ENCODE peak calls at places on chromosomes 3 and 15, in ten cellular contexts. V is CD8-positive, alpha-beta T cell; H is ovary; Z is colonic mucosa; X is GM13977; M is gastrocnemius medialis; K is fibroblast of lung; F is IMR-90; P is hepatocyte; N is foreskin keratinocyte. U is an unnamed sample.

GRCh38 chr15:67850995-67851535 is 11.2 kb upstream of the RNU6-1 start:
- DNase-seq in V (no peak), H (no peak), Z (no peak), X (no peak), M (no peak), K (peak), F (peak), P (no peak), N (peak), U (no peak)

GRCh38 chr15:60414016-60414682 is 16.4 kb upstream of the ANXA2 start:
- DNase-seq in V (no peak), H (no peak), Z (no peak), X (no peak), M (no peak), K (peak), F (peak), P (no peak), N (no peak), U (no peak)

GRCh38 chr15:37099321-37100108 is 834 bp downstream of the MEIS2 start:
- DNase-seq in V (no peak), H (no peak), Z (no peak), X (peak), M (no peak), K (peak), F (peak), P (no peak), N (no peak), U (no peak)

GRCh38 chr3:169676925-169677537 is 13.5 kb upstream of the MECOM start:
- DNase-seq in V (no peak), H (no peak), Z (no peak), X (peak), M (no peak), K (no peak), F (no peak), P (no peak), N (no peak), U (no peak)

GRCh38 chr3:50616003-50616769 is 765 bp upstream of the MAPKAPK3 start:
- DNase-seq in V (peak), H (peak), Z (peak), X (peak), M (peak), K (peak), F (peak), P (peak), N (peak), U (peak)

GRCh38 chr3:167350245-167350862 is 29.7 kb downstream of the ZBBX start:
- DNase-seq in V (no peak), H (no peak), Z (no peak), X (peak), M (no peak), K (peak), F (no peak), P (peak), N (no peak), U (no peak)

GRCh38 chr15:89647191-89647851 is 7.9 kb downstream of the KIF7 start:
- DNase-seq in V (no peak), H (peak), Z (peak), X (peak), M (no peak), K (peak), F (peak), P (peak), N (no peak), U (peak)

GRCh38 chr3:155512867-155513261 is 219.4 kb upstream of the STRIT1 start:
- DNase-seq in V (no peak), H (no peak), Z (no peak), X (no peak), M (no peak), K (no peak), F (no peak), P (no peak), N (peak), U (no peak)

GRCh38 chr3:114829786-114830185 is 317.3 kb downstream of the ZBTB20 start:
- DNase-seq in V (no peak), H (no peak), Z (no peak), X (no peak), M (no peak), K (no peak), F (no peak), P (no peak), N (no peak), U (no peak)

GRCh38 chr3:172512363-172512762 is 10.9 kb downstream of the TNFSF10 start:
- DNase-seq in V (peak), H (no peak), Z (peak), X (no peak), M (peak), K (peak), F (no peak), P (no peak), N (no peak), U (peak)

GRCh38 chr3:53939081-53939582 is 47.5 kb upstream of the SELENOK start:
- DNase-seq in V (no peak), H (no peak), Z (no peak), X (no peak), M (no peak), K (no peak), F (no peak), P (no peak), N (no peak), U (no peak)

GRCh38 chr15:88396382-88396781 is 70.8 kb downstream of the MRPL46 start:
- DNase-seq in V (no peak), H (no peak), Z (no peak), X (no peak), M (no peak), K (no peak), F (no peak), P (peak), N (no peak), U (no peak)

GRCh38 chr15:36332301-36332700 is 247.1 kb upstream of the CDIN1 start:
- DNase-seq in V (no peak), H (no peak), Z (no peak), X (no peak), M (no peak), K (peak), F (peak), P (no peak), N (no peak), U (no peak)

GRCh38 chr3:149589332-149589731 is 68.5 kb downstream of the WWTR1 start:
- DNase-seq in V (no peak), H (no peak), Z (no peak), X (no peak), M (no peak), K (peak), F (peak), P (no peak), N (no peak), U (no peak)

GRCh38 chr15:100733786-100734185 is 131.4 kb downstream of the ASB7 start:
- DNase-seq in V (no peak), H (no peak), Z (no peak), X (no peak), M (no peak), K (peak), F (peak), P (no peak), N (peak), U (no peak)

GRCh38 chr3:183494341-183494740 is 61.2 kb downstream of the KLHL6 start:
- DNase-seq in V (no peak), H (no peak), Z (no peak), X (no peak), M (no peak), K (no peak), F (no peak), P (no peak), N (no peak), U (no peak)

GRCh38 chr15:80095959-80096358 is 36.5 kb downstream of the ZFAND6 start:
- DNase-seq in V (no peak), H (no peak), Z (no peak), X (no peak), M (no peak), K (no peak), F (no peak), P (no peak), N (no peak), U (no peak)

GRCh38 chr15:80090879-80091503 is 31.5 kb downstream of the ZFAND6 start:
- DNase-seq in V (no peak), H (no peak), Z (no peak), X (no peak), M (no peak), K (no peak), F (no peak), P (no peak), N (no peak), U (no peak)

GRCh38 chr15:80090041-80090440 is 30.6 kb downstream of the ZFAND6 start:
- DNase-seq in V (no peak), H (no peak), Z (no peak), X (no peak), M (no peak), K (peak), F (no peak), P (no peak), N (no peak), U (no peak)

GRCh38 chr15:80095511-80095910 is 36.0 kb downstream of the ZFAND6 start:
- DNase-seq in V (no peak), H (no peak), Z (no peak), X (no peak), M (no peak), K (no peak), F (no peak), P (no peak), N (no peak), U (no peak)

DNA sequence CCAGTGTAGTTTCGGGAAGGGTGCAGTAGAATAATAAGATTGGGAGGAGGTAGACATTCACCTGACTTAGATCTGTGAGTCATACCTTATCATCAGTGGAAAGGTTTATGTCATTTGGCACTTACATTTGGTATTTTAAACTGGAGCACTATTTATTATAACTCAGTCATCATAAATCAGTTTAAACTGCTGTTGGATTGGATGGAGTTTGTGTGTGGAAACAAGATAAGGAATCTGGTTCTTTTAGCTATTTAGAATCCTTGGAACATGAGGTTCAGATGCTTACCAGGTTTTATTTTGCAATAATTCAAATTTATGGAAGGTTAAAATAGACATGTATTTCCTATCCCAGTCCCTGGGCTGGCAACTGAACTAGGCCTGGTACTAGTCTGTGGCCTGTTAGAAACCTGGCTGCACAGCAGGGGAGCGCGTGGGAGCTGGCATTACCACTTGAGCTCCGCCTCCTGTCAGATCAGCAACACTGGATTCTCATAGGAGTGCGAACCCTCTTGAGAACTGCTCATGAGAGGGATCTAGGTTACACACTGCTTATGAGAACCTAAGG is 34.5 kb downstream of the ZFAND6 start:
- DNase-seq in V (no peak), H (peak), Z (peak), X (no peak), M (peak), K (peak), F (no peak), P (peak), N (no peak), U (no peak)
- TF ChIP-seq CTCF in V (no peak), H (no peak), Z (no peak), X (no peak), M (no peak), K (no peak), F (no peak), P (no peak), N (no peak), U (no peak)

GRCh38 chr3:127822836-127823589 is 698 bp upstream of the MGLL start:
- DNase-seq in V (no peak), H (peak), Z (peak), X (peak), M (peak), K (peak), F (peak), P (peak), N (no peak), U (peak)
- TF ChIP-seq CTCF in V (no peak), H (no peak), Z (peak), X (peak), M (peak), K (peak), F (peak), P (peak), N (peak), U (peak)

GRCh38 chr3:57078366-57079220 is 18.1 kb downstream of the SPATA12 start:
- DNase-seq in V (no peak), H (peak), Z (peak), X (peak), M (peak), K (peak), F (peak), P (peak), N (no peak), U (peak)
- TF ChIP-seq CTCF in V (no peak), H (no peak), Z (no peak), X (peak), M (no peak), K (no peak), F (no peak), P (peak), N (peak), U (peak)

DNA sequence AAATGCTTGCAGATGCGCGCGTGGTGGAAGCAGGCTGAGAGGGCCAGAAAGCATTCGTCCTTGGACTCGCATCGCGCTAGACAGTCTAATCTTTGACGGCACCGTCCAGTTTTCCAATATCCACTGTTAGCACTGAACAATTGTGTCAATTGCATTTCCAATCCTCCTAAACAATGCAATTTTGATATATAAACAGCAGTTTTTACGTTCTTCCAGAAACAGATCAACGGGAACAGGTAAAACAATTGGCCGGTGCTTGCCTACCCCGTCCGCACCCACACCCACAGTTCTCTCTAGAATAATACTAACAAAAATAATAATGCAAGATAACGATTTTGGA is 17.2 kb downstream of the CPN2 start:
- DNase-seq in V (no peak), H (no peak), Z (no peak), X (no peak), M (no peak), K (no peak), F (no peak), P (no peak), N (no peak), U (no peak)
- TF ChIP-seq CTCF in V (peak), H (no peak), Z (no peak), X (no peak), M (no peak), K (no peak), F (no peak), P (no peak), N (no peak), U (no peak)

GRCh38 chr3:188243124-188243795 is 89.3 kb downstream of the LPP start:
- DNase-seq in V (no peak), H (no peak), Z (no peak), X (no peak), M (no peak), K (no peak), F (peak), P (no peak), N (no peak), U (no peak)
- TF ChIP-seq CTCF in V (no peak), H (no peak), Z (no peak), X (no peak), M (no peak), K (no peak), F (no peak), P (no peak), N (no peak), U (no peak)

DNA sequence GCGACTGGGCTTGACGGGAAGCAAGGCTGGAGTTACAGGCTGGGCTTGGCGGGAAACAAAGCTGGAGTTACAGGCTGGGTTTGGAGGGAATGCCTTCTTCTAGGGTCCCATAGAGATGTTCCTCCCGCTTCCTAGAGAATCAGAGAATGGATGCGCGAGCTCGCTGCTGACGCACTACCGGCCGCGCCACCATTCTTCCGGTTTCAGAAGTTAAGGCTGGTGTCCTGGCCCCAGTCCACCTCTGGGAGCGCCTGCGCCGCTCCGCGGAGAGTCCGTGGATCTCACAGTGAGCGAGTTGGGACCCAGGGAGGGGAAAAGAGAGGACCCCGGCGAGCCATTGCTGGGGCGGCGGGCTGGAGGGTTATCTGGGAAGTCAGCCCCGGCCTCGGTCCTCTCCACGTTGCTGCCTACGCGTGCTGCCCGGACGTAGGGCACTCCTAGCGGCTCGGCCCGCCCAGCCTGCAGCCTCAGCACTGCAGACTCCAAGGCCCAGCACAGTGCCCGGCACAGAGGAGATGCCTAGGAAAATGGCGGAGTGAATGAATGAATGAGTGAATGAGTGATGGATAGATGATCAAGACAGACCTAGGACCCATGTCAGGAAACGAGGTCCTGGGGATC is at the start of gene ZNF502:
- DNase-seq in V (peak), H (peak), Z (peak), X (peak), M (peak), K (peak), F (peak), P (peak), N (peak), U (peak)
- TF ChIP-seq CTCF in V (peak), H (peak), Z (peak), X (peak), M (peak), K (peak), F (peak), P (peak), N (peak), U (no peak)

DNA sequence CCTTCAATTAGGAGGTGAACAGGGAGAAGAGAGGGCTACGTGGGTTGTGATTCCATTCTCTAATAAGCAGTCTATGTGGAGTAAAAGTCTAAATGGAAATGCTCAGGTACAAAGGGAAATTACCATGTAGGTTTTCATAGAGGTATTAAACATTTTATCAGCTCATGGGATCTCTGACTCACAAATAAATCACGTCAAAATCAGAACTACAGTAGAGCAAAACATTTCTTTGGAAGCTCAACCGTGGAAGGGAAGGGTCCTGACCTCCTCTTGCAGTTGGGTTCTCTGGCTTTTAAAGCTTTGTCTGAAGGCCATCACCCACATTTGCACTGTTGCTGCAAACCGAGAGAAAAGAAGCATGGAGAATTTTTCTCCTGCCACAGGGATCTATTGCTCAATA is 24.1 kb upstream of the PGPEP1L start:
- DNase-seq in V (no peak), H (no peak), Z (no peak), X (no peak), M (no peak), K (no peak), F (no peak), P (no peak), N (no peak), U (no peak)
- TF ChIP-seq CTCF in V (no peak), H (no peak), Z (no peak), X (no peak), M (no peak), K (no peak), F (no peak), P (no peak), N (no peak), U (no peak)

GRCh38 chr15:82809308-82810060 is at the start of gene WHAMM:
- DNase-seq in V (peak), H (peak), Z (peak), X (peak), M (peak), K (peak), F (peak), P (peak), N (peak), U (peak)
- TF ChIP-seq CTCF in V (no peak), H (no peak), Z (no peak), X (peak), M (peak), K (no peak), F (peak), P (peak), N (peak), U (peak)